ENCODE peak calls at places on chromosome 13, in five cellular contexts. N is cardiac fibroblast; D is colonic mucosa; J is stimulated activated CD8-positive, alpha-beta memory T cell treated with anti-CD3 and anti-CD28 coated beads, Interleukin-15, amount 100 ng/mL, for 4 hours; I is activated CD8-positive, alpha-beta T cell treated with anti-CD3 and anti-CD28 coated beads for 36 hours. S is an unnamed sample.

GRCh38 chr13:31050486-31051400 is 111.0 kb downstream of the HSPH1 start:
- DNase-seq in N (peak), D (no peak), J (no peak), I (no peak), S (no peak)

GRCh38 chr13:109785892-109786450 is 412 bp downstream of the IRS2 start:
- DNase-seq in N (no peak), D (no peak), J (no peak), I (no peak), S (no peak)

GRCh38 chr13:72458701-72459100 is 268.7 kb downstream of the MZT1 start:
- DNase-seq in N (peak), D (no peak), J (no peak), I (no peak), S (no peak)

GRCh38 chr13:40552895-40553294 is 113.5 kb downstream of the FOXO1 start:
- DNase-seq in N (no peak), D (no peak), J (no peak), I (no peak), S (no peak)

GRCh38 chr13:36888645-36889044 is 31.4 kb downstream of the SMAD9 start:
- DNase-seq in N (no peak), D (no peak), J (no peak), I (no peak), S (no peak)

GRCh38 chr13:46183018-46183940 is 1.3 kb upstream of the LCP1 start:
- DNase-seq in N (no peak), D (no peak), J (no peak), I (peak), S (no peak)

GRCh38 chr13:98055623-98056022 is 87.3 kb upstream of the FARP1 start:
- DNase-seq in N (no peak), D (no peak), J (no peak), I (no peak), S (no peak)

GRCh38 chr13:30158774-30159445 is 148.4 kb downstream of the KATNAL1 start:
- DNase-seq in N (peak), D (no peak), J (no peak), I (peak), S (peak)

GRCh38 chr13:101116381-101116780 is 299.9 kb downstream of the NALCN start:
- DNase-seq in N (no peak), D (no peak), J (no peak), I (no peak), S (no peak)

GRCh38 chr13:64871742-64872141 is 2358.4 kb downstream of the PCDH9 start:
- DNase-seq in N (peak), D (no peak), J (no peak), I (no peak), S (no peak)

GRCh38 chr13:101230271-101230890 is 185.9 kb downstream of the NALCN start:
- DNase-seq in N (no peak), D (no peak), J (no peak), I (no peak), S (no peak)

GRCh38 chr13:27997904-27998522 is 9.5 kb upstream of the URAD start:
- DNase-seq in N (peak), D (peak), J (no peak), I (peak), S (peak)